ENCODE peak calls at places on chromosomes 12 and 14, in nine cellular contexts. W is IMR-90, Z is AG09309, S is astrocyte, F is OCI-LY7, D is neural crest cell, I is brain microvascular endothelial cell, X is AG04450, Y is nephron progenitor cell. K is an unnamed sample.

GRCh38 chr14:35112641-35113040 is 9.1 kb downstream of the PPP2R3C start:
- DNase-seq in W (no peak), Z (no peak), S (no peak), F (no peak), D (no peak), I (no peak), X (no peak), Y (no peak), K (no peak)

GRCh38 chr14:101360045-101360931 is 201.0 kb upstream of the DIO3 start:
- DNase-seq in W (no peak), Z (no peak), S (no peak), F (peak; percentile 96), D (no peak), I (no peak), X (no peak), Y (no peak), K (no peak)

GRCh38 chr14:56087824-56088571 is 30.2 kb upstream of the PELI2 start:
- DNase-seq in W (no peak), Z (no peak), S (peak; percentile 71), F (no peak), D (no peak), I (no peak), X (no peak), Y (no peak), K (no peak)

GRCh38 chr12:132108211-132108832 is 35.8 kb downstream of the DDX51 start:
- DNase-seq in W (no peak), Z (no peak), S (no peak), F (no peak), D (no peak), I (no peak), X (no peak), Y (peak; percentile 35), K (no peak)

GRCh38 chr14:20578784-20579502 is 8.9 kb downstream of the RNASE11 start:
- DNase-seq in W (no peak), Z (no peak), S (no peak), F (no peak), D (no peak), I (no peak), X (no peak), Y (no peak), K (no peak)

GRCh38 chr12:94601972-94602517 is 48.3 kb downstream of the TMCC3 start:
- DNase-seq in W (no peak), Z (no peak), S (no peak), F (no peak), D (no peak), I (no peak), X (no peak), Y (no peak), K (no peak)

GRCh38 chr14:67729072-67729561 is 27.4 kb downstream of the RDH12 start:
- DNase-seq in W (no peak), Z (no peak), S (no peak), F (no peak), D (no peak), I (no peak), X (no peak), Y (peak; percentile 27), K (no peak)

GRCh38 chr12:76018111-76018510 is 13.5 kb downstream of the PHLDA1 start:
- DNase-seq in W (peak; percentile 61), Z (no peak), S (peak; percentile 47), F (no peak), D (no peak), I (peak; percentile 87), X (no peak), Y (no peak), K (no peak)

GRCh38 chr12:94560416-94561221 is 89.7 kb downstream of the TMCC3 start:
- DNase-seq in W (peak; percentile 53), Z (no peak), S (peak; percentile 77), F (peak; percentile 62), D (no peak), I (peak; percentile 67), X (no peak), Y (no peak), K (no peak)

GRCh38 chr14:89303452-89304435 is 113.3 kb downstream of the FOXN3 start:
- DNase-seq in W (peak; percentile 95), Z (peak; percentile 67), S (peak; percentile 87), F (peak; percentile 94), D (no peak), I (peak; percentile 73), X (peak; percentile 82), Y (peak; percentile 14), K (no peak)

GRCh38 chr14:92549096-92549852 is 35.7 kb downstream of the RIN3 start:
- DNase-seq in W (no peak), Z (no peak), S (no peak), F (no peak), D (no peak), I (no peak), X (no peak), Y (no peak), K (no peak)

GRCh38 chr12:94761559-94761958 is 111.2 kb upstream of the TMCC3 start:
- DNase-seq in W (peak; percentile 88), Z (peak; percentile 52), S (peak; percentile 90), F (no peak), D (no peak), I (peak; percentile 97), X (peak; percentile 36), Y (no peak), K (peak; percentile 14)

GRCh38 chr12:16189849-16190248 is 87.6 kb downstream of the SLC15A5 start:
- DNase-seq in W (peak; percentile 28), Z (no peak), S (peak; percentile 3), F (peak; percentile 67), D (no peak), I (no peak), X (no peak), Y (no peak), K (peak; percentile 1)
- TF ChIP-seq CTCF in W (peak; percentile 43), Z (peak; percentile 16), S (no peak), F (peak; percentile 78), D (peak; percentile 57), I (peak; percentile 43), X (peak; percentile 26), Y (peak; percentile 22), K (peak; percentile 35)

GRCh38 chr14:47044841-47045240 is 393.3 kb upstream of the RPL10L start:
- DNase-seq in W (no peak), Z (no peak), S (peak; percentile 1), F (no peak), D (no peak), I (peak; percentile 11), X (no peak), Y (peak; percentile 8), K (no peak)
- TF ChIP-seq CTCF in W (no peak), Z (no peak), S (peak; percentile 7), F (no peak), D (no peak), I (peak; percentile 54), X (no peak), Y (peak; percentile 13), K (no peak)

GRCh38 chr12:66120477-66120876 is 10.1 kb downstream of the LLPH start:
- DNase-seq in W (no peak), Z (no peak), S (no peak), F (no peak), D (no peak), I (no peak), X (no peak), Y (no peak), K (no peak)
- TF ChIP-seq CTCF in W (peak; percentile 15), Z (peak; percentile 15), S (no peak), F (peak; percentile 33), D (peak; percentile 14), I (no peak), X (no peak), Y (no peak), K (no peak)

GRCh38 chr14:90368946-90369721 is 27.7 kb upstream of the CALM1 start:
- DNase-seq in W (peak; percentile 33), Z (no peak), S (peak; percentile 10), F (peak; percentile 26), D (no peak), I (no peak), X (no peak), Y (no peak), K (no peak)
- TF ChIP-seq CTCF in W (peak; percentile 16), Z (no peak), S (no peak), F (peak; percentile 60), D (no peak), I (no peak), X (no peak), Y (no peak), K (no peak)

GRCh38 chr12:120725659-120726509 is at the start of gene ACADS:
- DNase-seq in W (peak; percentile 67), Z (no peak), S (peak; percentile 52), F (peak; percentile 90), D (peak; percentile 84), I (peak; percentile 61), X (peak; percentile 34), Y (peak; percentile 98), K (peak; percentile 43)
- TF ChIP-seq CTCF in W (no peak), Z (no peak), S (no peak), F (no peak), D (peak; percentile 19), I (no peak), X (no peak), Y (no peak), K (no peak)

GRCh38 chr14:33902363-33902762 is 48.5 kb downstream of the EGLN3 start:
- DNase-seq in W (no peak), Z (no peak), S (no peak), F (no peak), D (no peak), I (no peak), X (no peak), Y (no peak), K (no peak)

GRCh38 chr14:33904609-33905008 is 46.3 kb downstream of the EGLN3 start:
- DNase-seq in W (no peak), Z (no peak), S (no peak), F (no peak), D (no peak), I (no peak), X (no peak), Y (no peak), K (no peak)

GRCh38 chr14:33900706-33901105 is 50.2 kb downstream of the EGLN3 start:
- DNase-seq in W (no peak), Z (no peak), S (no peak), F (no peak), D (no peak), I (no peak), X (no peak), Y (no peak), K (no peak)

GRCh38 chr14:33901429-33902155 is 49.3 kb downstream of the EGLN3 start:
- DNase-seq in W (no peak), Z (no peak), S (no peak), F (no peak), D (no peak), I (no peak), X (no peak), Y (no peak), K (no peak)

DNA sequence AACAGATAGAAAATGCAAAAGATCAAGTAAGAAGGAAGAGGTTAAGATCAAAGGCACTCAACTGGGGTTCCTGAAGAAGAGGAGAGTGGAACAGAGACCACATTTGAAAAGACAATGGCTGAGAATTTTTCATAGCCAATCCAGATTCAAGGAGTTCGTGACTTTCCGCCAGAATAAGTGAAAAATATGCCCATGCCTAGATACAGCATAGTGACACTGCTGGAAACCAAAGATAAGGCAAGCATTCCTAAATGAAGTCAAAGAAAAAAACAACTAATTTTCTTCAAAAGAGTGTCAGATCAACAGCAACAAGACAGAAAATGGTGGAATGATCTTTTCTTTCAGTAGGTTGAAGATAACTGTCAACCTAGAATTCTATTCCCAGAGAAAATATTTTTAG is 47.5 kb downstream of the EGLN3 start:
- DNase-seq in W (no peak), Z (no peak), S (no peak), F (no peak), D (no peak), I (no peak), X (no peak), Y (no peak), K (no peak)
- TF ChIP-seq CTCF in W (no peak), Z (no peak), S (no peak), F (no peak), D (no peak), I (no peak), X (no peak), Y (no peak), K (no peak)